ENCODE peak calls at places on chromosomes 6 and 20, in six cellular contexts. G is HL-60, R is transverse colon, A is GM23338, M is spleen, W is prostate gland. I is an unnamed sample.

GRCh38 chr6:82205793-82206425 is 41.6 kb downstream of the IBTK start:
- DNase-seq in G (no peak), W (no peak), A (no peak), R (no peak), M (no peak), I (no peak)

GRCh38 chr6:43491750-43492661 is 14.6 kb downstream of the TJAP1 start:
- DNase-seq in M (no peak), G (no peak), A (no peak), R (peak), W (peak), I (peak)

GRCh38 chr6:24658573-24659511 is 7.9 kb downstream of the TDP2 start:
- DNase-seq in G (no peak), W (no peak), R (peak), M (no peak), A (peak), I (no peak)

GRCh38 chr6:155344341-155345006 is 30.2 kb upstream of the TFB1M start:
- DNase-seq in W (no peak), G (no peak), A (no peak), R (no peak), M (no peak), I (no peak)

GRCh38 chr20:51022803-51023616 is at the start of gene KCNG1:
- DNase-seq in A (peak), M (peak), R (peak), W (peak), G (no peak), I (peak)

GRCh38 chr6:45454008-45454911 is 76.5 kb upstream of the SUPT3H start:
- DNase-seq in A (no peak), W (no peak), R (no peak), G (no peak), M (no peak), I (no peak)

GRCh38 chr6:110392727-110393126 is 22.6 kb downstream of the DDO start:
- DNase-seq in R (no peak), A (peak), G (no peak), M (no peak), W (no peak), I (no peak)

GRCh38 chr6:145015739-145016558 is 719.4 kb downstream of the EPM2A start:
- DNase-seq in A (no peak), G (peak), R (no peak), M (no peak), W (no peak), I (no peak)

GRCh38 chr6:28424163-28424562 is 19.1 kb downstream of the ZSCAN23 start:
- DNase-seq in W (no peak), R (no peak), G (no peak), A (no peak), M (no peak), I (no peak)

GRCh38 chr6:136959471-136959891 is 37.4 kb downstream of the SLC35D3 start:
- DNase-seq in G (no peak), W (no peak), M (no peak), R (peak), A (peak), I (peak)

GRCh38 chr6:15826814-15827213 is 164.0 kb upstream of the DTNBP1 start:
- DNase-seq in A (no peak), W (no peak), M (no peak), G (no peak), R (no peak), I (no peak)

GRCh38 chr6:30258204-30258603 is 45.0 kb upstream of the TRIM26 start:
- DNase-seq in R (no peak), M (no peak), A (peak), G (no peak), W (no peak), I (no peak)

GRCh38 chr20:38094373-38094775 is 60.8 kb downstream of the RPRD1B start:
- DNase-seq in A (no peak), R (peak), G (peak), W (no peak), M (no peak), I (peak)

GRCh38 chr6:156280131-156280530 is 497.0 kb upstream of the ARID1B start:
- DNase-seq in M (no peak), W (no peak), G (no peak), A (no peak), R (no peak), I (no peak)

GRCh38 chr6:166313255-166314070 is 5.3 kb upstream of the PRR18 start:
- DNase-seq in W (no peak), A (peak), R (peak), M (no peak), G (no peak), I (peak)

GRCh38 chr6:44237813-44238433 is 9.0 kb upstream of the HSP90AB1 start:
- DNase-seq in A (peak), W (peak), R (peak), M (peak), G (no peak), I (peak)

GRCh38 chr20:39789411-39789810 is 827.3 kb downstream of the DHX35 start:
- DNase-seq in M (no peak), R (no peak), G (no peak), A (peak), W (no peak), I (no peak)

GRCh38 chr6:94443701-94444100 is 1024.3 kb upstream of the EPHA7 start:
- DNase-seq in M (no peak), G (no peak), W (no peak), A (no peak), R (no peak), I (no peak)

GRCh38 chr6:85516168-85516567 is 66.3 kb downstream of the NT5E start:
- DNase-seq in A (no peak), G (no peak), M (no peak), W (no peak), R (no peak), I (no peak)

GRCh38 chr6:107611060-107611824 is 121.3 kb downstream of the SOBP start:
- DNase-seq in R (no peak), W (no peak), G (no peak), A (no peak), M (no peak), I (no peak)

GRCh38 chr6:42340516-42340915 is 111.2 kb downstream of the TRERF1 start:
- DNase-seq in A (no peak), W (no peak), R (no peak), G (no peak), M (no peak), I (no peak)

GRCh38 chr20:41183391-41183790 is 46.0 kb downstream of the PLCG1 start:
- DNase-seq in W (no peak), R (no peak), G (no peak), M (peak), A (no peak), I (peak)

GRCh38 chr6:131199568-131200272 is 64.5 kb downstream of the AKAP7 start:
- DNase-seq in R (peak), G (peak), A (peak), M (peak), W (no peak), I (peak)

GRCh38 chr20:20417891-20418676 is 50.2 kb downstream of the INSM1 start:
- DNase-seq in A (no peak), W (no peak), G (no peak), M (no peak), R (no peak), I (no peak)

GRCh38 chr20:50015993-50016770 is 33.4 kb downstream of the SNAI1 start:
- DNase-seq in G (no peak), M (no peak), W (no peak), A (no peak), R (no peak), I (no peak)

GRCh38 chr6:67165606-67166005 is 1458.6 kb upstream of the EYS start:
- DNase-seq in G (no peak), A (no peak), W (no peak), R (no peak), M (no peak), I (no peak)

GRCh38 chr20:43975096-43975768 is 60.6 kb downstream of the TOX2 start:
- DNase-seq in M (no peak), W (no peak), G (no peak), R (no peak), A (no peak), I (no peak)

GRCh38 chr6:4388675-4389074 is 253.3 kb upstream of the ECI2 start:
- DNase-seq in R (no peak), M (no peak), G (no peak), A (peak), W (no peak), I (no peak)

GRCh38 chr6:3209114-3210023 is 18.1 kb downstream of the TUBB2B start:
- DNase-seq in G (no peak), W (no peak), M (no peak), R (no peak), A (peak), I (peak)

GRCh38 chr6:56570434-56571359 is 72.0 kb downstream of the DST start:
- DNase-seq in W (no peak), G (no peak), R (no peak), A (peak), M (no peak), I (no peak)

DNA sequence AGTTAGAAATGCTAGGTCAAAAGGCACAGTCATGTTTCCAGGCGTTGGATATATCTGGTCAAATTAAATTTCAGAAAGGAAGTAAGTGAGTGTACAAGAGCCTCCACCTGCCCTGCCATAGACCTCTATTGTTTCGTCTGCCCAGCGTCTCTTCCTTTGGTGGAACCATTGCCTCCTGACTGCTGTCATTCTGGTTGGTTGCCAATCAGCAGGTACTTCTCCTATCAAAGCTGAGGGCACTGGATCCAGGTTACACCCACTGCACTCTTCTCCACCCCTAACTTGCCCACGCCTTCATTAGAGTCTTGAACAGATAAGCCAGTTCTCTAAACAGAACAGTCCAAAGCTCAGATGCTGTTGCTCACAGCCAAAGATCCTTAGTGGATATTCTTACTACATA is 2.6 kb upstream of the WFDC5 start:
- DNase-seq in A (no peak), M (no peak), W (no peak), R (peak), G (no peak), I (no peak)
- TF ChIP-seq CTCF in A (no peak), M (no peak), W (no peak), R (no peak), G (no peak), I (no peak)

GRCh38 chr6:34423254-34423653 is 2.6 kb downstream of the RPS10 start:
- DNase-seq in R (no peak), M (no peak), A (no peak), W (no peak), G (no peak), I (no peak)
- H3K4me3 ChIP-seq in R (no peak), M (no peak), A (peak), W (no peak), G (no peak), I (no peak)

GRCh38 chr20:58965270-58966064 is 15.6 kb upstream of the NELFCD start:
- DNase-seq in W (no peak), A (no peak), G (no peak), R (no peak), M (no peak), I (no peak)

GRCh38 chr20:58959652-58960051 is 21.4 kb upstream of the NELFCD start:
- DNase-seq in A (no peak), W (no peak), G (no peak), M (no peak), R (no peak), I (no peak)

GRCh38 chr20:58967652-58968429 is 13.2 kb upstream of the NELFCD start:
- DNase-seq in M (no peak), R (no peak), W (no peak), G (no peak), A (no peak), I (no peak)

DNA sequence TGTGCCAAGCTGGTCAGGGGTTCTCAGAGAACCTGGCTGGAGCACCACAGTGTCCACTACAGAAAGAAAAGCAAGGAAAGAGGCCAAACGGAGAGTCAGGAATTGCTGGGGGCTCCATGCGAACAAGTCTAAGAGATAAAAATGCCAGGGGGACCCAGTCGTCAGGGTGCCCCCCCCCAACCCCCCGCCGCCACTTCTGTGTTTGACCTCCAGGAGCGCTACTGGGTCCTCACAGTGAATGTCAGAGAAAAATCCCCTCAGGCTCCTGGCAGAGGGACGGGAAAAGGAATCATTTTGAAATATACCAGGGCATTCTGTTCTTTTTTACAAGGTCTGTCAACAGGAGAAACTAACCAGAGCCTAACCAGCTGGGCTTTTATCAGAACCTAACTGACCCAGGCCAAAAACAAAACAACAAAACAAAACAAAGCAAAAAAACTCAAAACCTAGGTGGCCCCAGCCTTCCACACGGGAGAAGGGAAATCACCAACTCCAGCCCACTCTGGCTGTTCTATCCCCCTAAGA is 17.9 kb upstream of the NELFCD start:
- DNase-seq in M (no peak), A (no peak), W (no peak), R (no peak), G (no peak), I (no peak)
- TF ChIP-seq POLR2AphosphoS5 in M (no peak), A (no peak), W (no peak), R (peak), G (no peak), I (no peak)

DNA sequence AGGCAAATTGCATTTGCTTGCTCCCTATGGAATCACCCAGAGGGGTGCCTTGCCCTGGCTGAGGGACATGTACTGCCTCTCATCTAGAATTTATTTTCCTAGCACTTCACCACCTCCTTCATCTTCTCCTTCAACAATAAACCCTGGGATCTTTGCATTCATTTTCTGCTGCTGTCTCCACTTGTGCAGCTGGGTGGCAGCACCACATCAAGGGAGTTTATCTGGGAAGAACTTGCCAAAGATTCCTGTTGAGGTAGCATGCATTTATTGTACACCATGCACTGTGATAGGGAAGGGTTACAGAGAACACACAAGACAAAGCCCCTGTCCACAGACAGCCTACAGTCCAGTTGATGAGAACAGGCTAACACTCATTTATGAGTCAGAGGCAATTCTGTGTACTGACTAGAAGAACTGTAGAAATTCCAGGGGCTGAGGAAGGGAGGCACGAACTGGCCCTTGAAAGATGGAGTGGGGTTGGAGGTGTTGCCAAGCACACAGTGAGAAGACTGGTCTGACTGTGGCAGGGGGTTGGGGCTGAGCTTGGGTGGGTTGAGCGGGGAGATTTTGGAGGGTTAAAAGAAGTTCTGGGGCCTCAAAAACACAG is 17.5 kb downstream of the C20orf173 start:
- DNase-seq in M (no peak), G (no peak), A (peak), W (no peak), R (peak), I (peak)
- TF ChIP-seq CTCF in M (no peak), G (no peak), A (peak), W (peak), R (peak), I (peak)